ENCODE peak calls at places on chromosomes 13 and 19, in seven cellular contexts. L, K, O, I, U, A and N are unnamed samples.

GRCh38 chr19:34120846-34121639 is 51.3 kb upstream of the LSM14A start:
- DNase-seq in A (peak; percentile 63), I (no peak), K (no peak), O (no peak), L (peak; percentile 73), U (peak; percentile 61), N (no peak)

GRCh38 chr19:30064021-30064699 is 122.1 kb downstream of the URI1 start:
- DNase-seq in U (no peak), K (no peak), A (no peak), O (no peak), I (no peak), L (no peak), N (no peak)

GRCh38 chr13:60584976-60585375 is 188.0 kb downstream of the TDRD3 start:
- DNase-seq in O (no peak), K (no peak), I (no peak), U (peak; percentile 54), L (no peak), A (peak; percentile 90), N (no peak)

GRCh38 chr19:44824758-44825157 is 15.9 kb downstream of the BCAM start:
- DNase-seq in A (no peak), O (no peak), K (no peak), U (no peak), I (no peak), L (no peak), N (no peak)

GRCh38 chr19:16751701-16752100 is 32.1 kb downstream of the NWD1 start:
- DNase-seq in K (no peak), A (no peak), L (no peak), O (no peak), U (no peak), I (no peak), N (no peak)

GRCh38 chr13:54945978-54946377 is 1917.4 kb downstream of the OLFM4 start:
- DNase-seq in L (no peak), I (no peak), U (no peak), K (no peak), O (no peak), A (no peak), N (no peak)

GRCh38 chr13:48797127-48797526 is 143.4 kb downstream of the CYSLTR2 start:
- DNase-seq in K (no peak), L (no peak), O (no peak), U (no peak), A (no peak), I (no peak), N (no peak)

GRCh38 chr13:113921763-113922162 is 52.1 kb downstream of the C13orf46 start:
- DNase-seq in U (no peak), O (no peak), K (no peak), L (no peak), I (no peak), A (no peak), N (no peak)

GRCh38 chr13:49791753-49792549 is 531 bp downstream of the KPNA3 start:
- DNase-seq in U (peak; percentile 39), K (peak; percentile 44), I (no peak), L (peak; percentile 62), O (peak; percentile 40), A (peak; percentile 66), N (no peak)

GRCh38 chr13:89514534-89515312 is 1832.8 kb upstream of the MIR17HG start:
- DNase-seq in L (peak; percentile 88), K (peak; percentile 10), O (no peak), A (peak; percentile 71), U (peak; percentile 1), I (no peak), N (no peak)

GRCh38 chr13:43487459-43487858 is 299.3 kb downstream of the ENOX1 start:
- DNase-seq in I (no peak), L (no peak), A (no peak), U (no peak), O (no peak), K (no peak), N (no peak)

GRCh38 chr19:33311326-33311682 is 9.0 kb upstream of the CEBPA start:
- DNase-seq in A (no peak), K (no peak), U (no peak), L (no peak), I (no peak), O (no peak), N (no peak)

GRCh38 chr13:44317752-44318550 is 55.7 kb upstream of the SERP2 start:
- DNase-seq in L (no peak), O (no peak), U (no peak), I (no peak), A (no peak), K (no peak), N (no peak)

GRCh38 chr19:3192684-3193083 is 7.0 kb downstream of the NCLN start:
- DNase-seq in A (no peak), I (no peak), O (peak; percentile 15), L (no peak), K (no peak), U (no peak), N (no peak)

GRCh38 chr13:45341799-45342584 is 1.0 kb upstream of the TPT1 start:
- DNase-seq in L (peak; percentile 53), I (peak; percentile 58), O (peak; percentile 50), A (no peak), U (no peak), K (no peak), N (no peak)

GRCh38 chr19:296476-297225 is 5.4 kb upstream of the PLPP2 start:
- DNase-seq in O (no peak), K (no peak), I (no peak), A (no peak), U (no peak), L (no peak), N (no peak)

GRCh38 chr19:57165846-57166245 is 1.4 kb downstream of the DUXA start:
- DNase-seq in I (no peak), L (no peak), K (no peak), A (no peak), U (no peak), O (no peak), N (no peak)

GRCh38 chr13:48567521-48568331 is 34.8 kb upstream of the RCBTB2 start:
- DNase-seq in U (no peak), L (no peak), K (peak; percentile 32), O (peak; percentile 53), A (no peak), I (no peak), N (no peak)

GRCh38 chr13:79723462-79724116 is 242.6 kb downstream of the NDFIP2 start:
- DNase-seq in A (no peak), K (peak; percentile 12), I (no peak), U (no peak), O (no peak), L (no peak), N (no peak)

GRCh38 chr19:5171711-5172110 is 168.9 kb downstream of the PTPRS start:
- DNase-seq in L (no peak), I (no peak), U (no peak), K (no peak), O (no peak), A (peak; percentile 14), N (no peak)

GRCh38 chr19:7534531-7534980 is 961 bp upstream of the PNPLA6 start:
- DNase-seq in L (peak; percentile 86), O (peak; percentile 76), I (peak; percentile 70), A (peak; percentile 90), K (peak; percentile 70), U (peak; percentile 78), N (peak; percentile 71)

GRCh38 chr13:35219021-35219420 is 257.5 kb downstream of the MAB21L1 start:
- DNase-seq in L (no peak), K (no peak), U (no peak), A (no peak), I (no peak), O (no peak), N (no peak)

GRCh38 chr19:42850981-42851717 is 28.4 kb downstream of the PSG1 start:
- DNase-seq in A (no peak), L (peak; percentile 11), U (peak; percentile 95), K (peak; percentile 11), I (peak; percentile 25), O (no peak), N (peak; percentile 12)

GRCh38 chr19:51066816-51067215 is 1.9 kb upstream of the KLK13 start:
- DNase-seq in O (no peak), U (no peak), L (no peak), K (no peak), I (no peak), A (no peak), N (no peak)

GRCh38 chr19:51063664-51064063 is 1.2 kb downstream of the KLK13 start:
- DNase-seq in L (no peak), K (no peak), A (no peak), I (no peak), U (no peak), O (no peak), N (no peak)

GRCh38 chr19:51065221-51065960 is 499 bp upstream of the KLK13 start:
- DNase-seq in L (no peak), A (peak; percentile 42), U (no peak), I (no peak), O (no peak), K (no peak), N (no peak)

GRCh38 chr19:51064534-51065220 is at the start of gene KLK13:
- DNase-seq in U (no peak), I (no peak), A (peak; percentile 84), L (no peak), O (no peak), K (peak; percentile 54), N (no peak)

DNA sequence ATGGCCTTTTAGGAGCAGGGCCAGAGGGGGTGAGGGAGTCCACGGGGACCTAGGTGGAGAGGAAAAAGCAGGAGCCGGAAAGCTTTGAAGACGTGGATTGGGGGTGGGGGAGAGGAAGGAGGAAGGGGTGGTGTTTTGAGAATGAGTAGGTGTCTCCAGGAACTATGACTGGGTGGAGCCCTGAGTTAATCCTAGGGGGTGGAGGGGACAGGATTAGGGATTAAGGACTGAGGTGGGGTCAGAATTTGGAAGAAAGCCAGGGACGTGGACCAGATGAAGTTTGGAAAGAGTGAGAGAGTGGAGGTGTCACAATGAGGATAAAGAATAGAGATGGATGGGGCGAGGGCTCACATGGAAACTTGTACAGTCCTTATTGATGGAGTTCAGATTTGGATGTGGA is 1.5 kb upstream of the KLK13 start:
- DNase-seq in I (no peak), L (no peak), A (no peak), K (no peak), U (no peak), O (no peak), N (no peak)
- H3K27ac ChIP-seq in I (no peak overlapping the region), L (no peak overlapping the region), A (no peak overlapping the region), K (no peak overlapping the region), U (no peak overlapping the region), O (no peak overlapping the region), N (no peak overlapping the region)

GRCh38 chr19:11325544-11325943 is 13.9 kb downstream of the RAB3D start:
- DNase-seq in L (no peak), U (no peak), K (no peak), I (no peak), O (no peak), A (no peak), N (no peak)
- H3K27ac ChIP-seq in L (no peak overlapping the region), U (no peak overlapping the region), K (no peak overlapping the region), I (no peak overlapping the region), O (no peak overlapping the region), A (no peak overlapping the region), N (no peak overlapping the region)

DNA sequence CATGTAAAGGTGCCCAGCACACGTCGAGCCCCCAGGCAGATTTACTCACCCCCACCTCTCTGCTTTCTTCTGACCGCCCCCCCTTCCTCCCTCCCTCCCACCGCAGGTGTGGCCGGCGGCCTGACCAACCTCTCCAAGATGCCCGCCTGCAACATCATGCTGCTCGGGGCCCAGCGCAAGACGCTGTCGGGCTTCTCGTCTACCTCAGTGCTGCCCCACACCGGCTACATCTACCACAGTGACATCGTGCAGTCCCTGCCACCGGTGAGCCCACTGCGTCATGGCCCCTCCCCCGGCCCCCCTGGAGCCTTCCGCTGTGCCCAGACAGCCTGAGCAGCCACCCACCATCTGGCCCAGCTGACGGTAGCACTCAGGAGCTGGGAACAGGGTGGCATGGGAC is 8.8 kb downstream of the PRPF31 start:
- DNase-seq in A (no peak), L (no peak), U (no peak), I (no peak), K (no peak), O (no peak), N (no peak)
- H3K27ac ChIP-seq in A (no peak overlapping the region), L (no peak overlapping the region), U (no peak overlapping the region), I (no peak overlapping the region), K (no peak overlapping the region), O (no peak overlapping the region), N (no peak overlapping the region)

GRCh38 chr19:6373813-6374108 is 1.2 kb downstream of the ALKBH7 start:
- DNase-seq in K (no peak), L (no peak), I (no peak), A (no peak), O (no peak), U (no peak), N (no peak)
- H3K27ac ChIP-seq in K (peak overlapping the region; percentile 34), L (peak overlapping the region; percentile 62), I (peak overlapping the region; percentile 10), A (peak overlapping the region; percentile 48), O (no peak overlapping the region), U (peak overlapping the region; percentile 34), N (peak overlapping the region; percentile 80)